ENCODE peak calls at places on chromosomes 4 and X, in nine cellular contexts. One of them, this sample, is unnamed.
A peak's percentile ranks its signal among the peaks of the same experiment; 100 is the strongest.

GRCh38 chr4:112905728-112906127 is 143.7 kb upstream of the ANK2 start:
- DNase-seq in NCI-H1105: no peak
- DNase-seq in naive thymus-derived CD8-positive, alpha-beta T cell: no peak
- DNase-seq in iris pigment epithelial cell: no peak
- DNase-seq in germinal center: no peak
- DNase-seq in NCI-H2171 treated with DMSO at 0.1 percent for 48 hours: no peak
- DNase-seq in nephron progenitor cell: no peak
- DNase-seq in HT-29: no peak
- DNase-seq in H7: no peak
- DNase-seq in this sample: peak; percentile 25

GRCh38 chr4:116925900-116926457 is 159.4 kb downstream of the TRAM1L1 start:
- DNase-seq in naive thymus-derived CD8-positive, alpha-beta T cell: no peak
- DNase-seq in nephron progenitor cell: peak; percentile 77
- DNase-seq in NCI-H2171 treated with DMSO at 0.1 percent for 48 hours: no peak
- DNase-seq in NCI-H1105: no peak
- DNase-seq in iris pigment epithelial cell: peak; percentile 1
- DNase-seq in H7: peak; percentile 48
- DNase-seq in HT-29: no peak
- DNase-seq in germinal center: no peak
- DNase-seq in this sample: peak; percentile 13

GRCh38 chrX:50920132-50920531 is 9.6 kb downstream of the BMP15 start:
- DNase-seq in NCI-H2171 treated with DMSO at 0.1 percent for 48 hours: no peak
- DNase-seq in germinal center: no peak
- DNase-seq in NCI-H1105: no peak
- DNase-seq in H7: no peak
- DNase-seq in naive thymus-derived CD8-positive, alpha-beta T cell: no peak
- DNase-seq in iris pigment epithelial cell: peak; percentile 21
- DNase-seq in HT-29: peak; percentile 53
- DNase-seq in nephron progenitor cell: no peak
- DNase-seq in this sample: no peak

GRCh38 chr4:18882468-18882867 is 860.9 kb upstream of the LCORL start:
- DNase-seq in NCI-H1105: no peak
- DNase-seq in HT-29: no peak
- DNase-seq in H7: no peak
- DNase-seq in germinal center: no peak
- DNase-seq in naive thymus-derived CD8-positive, alpha-beta T cell: no peak
- DNase-seq in nephron progenitor cell: no peak
- DNase-seq in iris pigment epithelial cell: peak; percentile 62
- DNase-seq in NCI-H2171 treated with DMSO at 0.1 percent for 48 hours: no peak
- DNase-seq in this sample: no peak

GRCh38 chr4:2217726-2218125 is 24.2 kb downstream of the HAUS3 start:
- DNase-seq in iris pigment epithelial cell: peak; percentile 38
- DNase-seq in naive thymus-derived CD8-positive, alpha-beta T cell: no peak
- DNase-seq in HT-29: peak; percentile 21
- DNase-seq in H7: no peak
- DNase-seq in germinal center: no peak
- DNase-seq in NCI-H1105: no peak
- DNase-seq in nephron progenitor cell: no peak
- DNase-seq in NCI-H2171 treated with DMSO at 0.1 percent for 48 hours: no peak
- DNase-seq in this sample: no peak

GRCh38 chr4:101527186-101527585 is 179.9 kb upstream of the PPP3CA start:
- DNase-seq in germinal center: no peak
- DNase-seq in H7: no peak
- DNase-seq in naive thymus-derived CD8-positive, alpha-beta T cell: peak; percentile 73
- DNase-seq in iris pigment epithelial cell: no peak
- DNase-seq in HT-29: no peak
- DNase-seq in nephron progenitor cell: no peak
- DNase-seq in NCI-H2171 treated with DMSO at 0.1 percent for 48 hours: no peak
- DNase-seq in NCI-H1105: no peak
- DNase-seq in this sample: no peak

GRCh38 chr4:151472711-151473110 is 63.7 kb downstream of the FHIP1A start:
- DNase-seq in germinal center: no peak
- DNase-seq in iris pigment epithelial cell: peak; percentile 49
- DNase-seq in HT-29: no peak
- DNase-seq in naive thymus-derived CD8-positive, alpha-beta T cell: no peak
- DNase-seq in NCI-H1105: no peak
- DNase-seq in NCI-H2171 treated with DMSO at 0.1 percent for 48 hours: no peak
- DNase-seq in nephron progenitor cell: no peak
- DNase-seq in H7: no peak
- DNase-seq in this sample: no peak

GRCh38 chr4:3034231-3034630 is 40.1 kb downstream of the HTT-AS start:
- DNase-seq in HT-29: no peak
- DNase-seq in NCI-H2171 treated with DMSO at 0.1 percent for 48 hours: no peak
- DNase-seq in germinal center: no peak
- DNase-seq in naive thymus-derived CD8-positive, alpha-beta T cell: no peak
- DNase-seq in H7: no peak
- DNase-seq in nephron progenitor cell: no peak
- DNase-seq in NCI-H1105: no peak
- DNase-seq in iris pigment epithelial cell: no peak
- DNase-seq in this sample: no peak

GRCh38 chr4:94489075-94489474 is 37.3 kb downstream of the PDLIM5 start:
- DNase-seq in NCI-H1105: no peak
- DNase-seq in germinal center: no peak
- DNase-seq in nephron progenitor cell: no peak
- DNase-seq in NCI-H2171 treated with DMSO at 0.1 percent for 48 hours: no peak
- DNase-seq in iris pigment epithelial cell: no peak
- DNase-seq in naive thymus-derived CD8-positive, alpha-beta T cell: no peak
- DNase-seq in H7: no peak
- DNase-seq in HT-29: no peak
- DNase-seq in this sample: no peak

GRCh38 chrX:119942831-119943184 is 743 bp downstream of the NKAP start:
- DNase-seq in germinal center: no peak
- DNase-seq in iris pigment epithelial cell: peak; percentile 10
- DNase-seq in H7: no peak
- DNase-seq in HT-29: peak; percentile 22
- DNase-seq in NCI-H2171 treated with DMSO at 0.1 percent for 48 hours: no peak
- DNase-seq in nephron progenitor cell: no peak
- DNase-seq in NCI-H1105: no peak
- DNase-seq in naive thymus-derived CD8-positive, alpha-beta T cell: no peak
- DNase-seq in this sample: no peak

GRCh38 chr4:11002961-11003360 is 318.4 kb upstream of the CLNK start:
- DNase-seq in naive thymus-derived CD8-positive, alpha-beta T cell: no peak
- DNase-seq in HT-29: no peak
- DNase-seq in nephron progenitor cell: no peak
- DNase-seq in H7: no peak
- DNase-seq in germinal center: no peak
- DNase-seq in NCI-H1105: no peak
- DNase-seq in iris pigment epithelial cell: no peak
- DNase-seq in NCI-H2171 treated with DMSO at 0.1 percent for 48 hours: no peak
- DNase-seq in this sample: no peak

GRCh38 chr4:146193628-146194027 is 18.1 kb downstream of the LSM6 start:
- DNase-seq in HT-29: no peak
- DNase-seq in H7: no peak
- DNase-seq in germinal center: no peak
- DNase-seq in nephron progenitor cell: no peak
- DNase-seq in NCI-H1105: no peak
- DNase-seq in NCI-H2171 treated with DMSO at 0.1 percent for 48 hours: no peak
- DNase-seq in iris pigment epithelial cell: no peak
- DNase-seq in naive thymus-derived CD8-positive, alpha-beta T cell: no peak
- DNase-seq in this sample: no peak

GRCh38 chrX:109847257-109848187 is 114.5 kb upstream of the ACSL4 start:
- DNase-seq in iris pigment epithelial cell: peak; percentile 66
- DNase-seq in NCI-H1105: no peak
- DNase-seq in nephron progenitor cell: no peak
- DNase-seq in NCI-H2171 treated with DMSO at 0.1 percent for 48 hours: no peak
- DNase-seq in naive thymus-derived CD8-positive, alpha-beta T cell: no peak
- DNase-seq in germinal center: no peak
- DNase-seq in H7: no peak
- DNase-seq in HT-29: no peak
- DNase-seq in this sample: no peak

GRCh38 chr4:88661724-88662123 is 35.9 kb downstream of the NAP1L5 start:
- DNase-seq in germinal center: no peak
- DNase-seq in NCI-H1105: no peak
- DNase-seq in iris pigment epithelial cell: peak; percentile 83
- DNase-seq in nephron progenitor cell: no peak
- DNase-seq in HT-29: no peak
- DNase-seq in NCI-H2171 treated with DMSO at 0.1 percent for 48 hours: no peak
- DNase-seq in naive thymus-derived CD8-positive, alpha-beta T cell: no peak
- DNase-seq in H7: no peak
- DNase-seq in this sample: no peak

GRCh38 chrX:96715412-96715940 is 30.8 kb downstream of the DIAPH2 start:
- DNase-seq in H7: no peak
- DNase-seq in nephron progenitor cell: no peak
- DNase-seq in NCI-H2171 treated with DMSO at 0.1 percent for 48 hours: no peak
- DNase-seq in germinal center: no peak
- DNase-seq in NCI-H1105: no peak
- DNase-seq in iris pigment epithelial cell: no peak
- DNase-seq in HT-29: no peak
- DNase-seq in naive thymus-derived CD8-positive, alpha-beta T cell: no peak
- DNase-seq in this sample: no peak

GRCh38 chr4:102438396-102438795 is 62.8 kb upstream of the NFKB1 start:
- DNase-seq in NCI-H2171 treated with DMSO at 0.1 percent for 48 hours: no peak
- DNase-seq in iris pigment epithelial cell: peak; percentile 81
- DNase-seq in germinal center: no peak
- DNase-seq in HT-29: no peak
- DNase-seq in nephron progenitor cell: no peak
- DNase-seq in NCI-H1105: no peak
- DNase-seq in naive thymus-derived CD8-positive, alpha-beta T cell: no peak
- DNase-seq in H7: no peak
- DNase-seq in this sample: no peak